ENCODE peak calls at places on chromosomes 11 and 22, in ten cellular contexts. J is amniotic stem cell; X is activated T-cell treated with anti-CD3 and anti-CD28 coated beads, Interleukin-2, amount 50 U/mL, for 72 hours; Z is small intestine; E is activated CD4-positive, alpha-beta T cell treated with anti-CD3 and anti-CD28 coated beads, Interleukin-2, amount 50 U/mL, for 24 hours; O is iPS-NIHi11; I is activated CD4-positive, alpha-beta memory T cell treated with anti-CD3 and anti-CD28 coated beads for 36 hours; F is Ammon's horn; B is HFF-Myc; U is pancreas. Y is an unnamed sample.

GRCh38 chr22:30860176-30861105 is 108.1 kb downstream of the MORC2 start:
- DNase-seq in J (no peak), X (no peak), Z (no peak), E (no peak), O (peak), I (no peak), F (no peak), B (no peak), U (no peak), Y (no peak)

GRCh38 chr11:96256213-96256580 is 86.8 kb downstream of the MAML2 start:
- DNase-seq in J (no peak), X (no peak), Z (no peak), E (no peak), O (no peak), I (no peak), F (no peak), B (no peak), U (no peak), Y (no peak)

GRCh38 chr11:128058580-128059208 is 528.7 kb downstream of the ETS1 start:
- DNase-seq in J (no peak), X (no peak), Z (no peak), E (no peak), O (no peak), I (peak), F (no peak), B (no peak), U (no peak), Y (no peak)

GRCh38 chr22:17118342-17118741 is 2.8 kb downstream of the TMEM121B start:
- DNase-seq in J (no peak), X (no peak), Z (no peak), E (no peak), O (no peak), I (no peak), F (no peak), B (no peak), U (no peak), Y (no peak)

GRCh38 chr22:47130883-47131610 is 368.6 kb downstream of the TBC1D22A start:
- DNase-seq in J (no peak), X (no peak), Z (no peak), E (no peak), O (no peak), I (no peak), F (no peak), B (no peak), U (no peak), Y (peak)

GRCh38 chr11:23924226-23924625 is 572.6 kb upstream of the LUZP2 start:
- DNase-seq in J (no peak), X (no peak), Z (no peak), E (no peak), O (no peak), I (no peak), F (no peak), B (no peak), U (no peak), Y (no peak)

GRCh38 chr11:34809191-34810106 is 106.7 kb downstream of the APIP start:
- DNase-seq in J (no peak), X (no peak), Z (no peak), E (no peak), O (no peak), I (no peak), F (no peak), B (no peak), U (no peak), Y (no peak)

GRCh38 chr11:10920205-10920604 is 62.4 kb upstream of the ZBED5 start:
- DNase-seq in J (no peak), X (no peak), Z (no peak), E (no peak), O (no peak), I (no peak), F (no peak), B (no peak), U (no peak), Y (no peak)

GRCh38 chr11:85123752-85124231 is 503.4 kb downstream of the DLG2 start:
- DNase-seq in J (no peak), X (no peak), Z (no peak), E (no peak), O (no peak), I (no peak), F (no peak), B (no peak), U (no peak), Y (no peak)

GRCh38 chr11:69918938-69919650 is 99.9 kb upstream of the FGF3 start:
- DNase-seq in J (peak), X (peak), Z (peak), E (peak), O (peak), I (peak), F (peak), B (no peak), U (peak), Y (peak)

GRCh38 chr11:47152953-47153950 is 23.4 kb downstream of the ARFGAP2 start:
- DNase-seq in J (peak), X (peak), Z (peak), E (no peak), O (peak), I (peak), F (peak), B (peak), U (peak), Y (peak)

GRCh38 chr11:45921561-45922424 is 663 bp upstream of the LARGE2 start:
- DNase-seq in J (no peak), X (no peak), Z (peak), E (no peak), O (peak), I (no peak), F (no peak), B (no peak), U (peak), Y (no peak)

GRCh38 chr22:26918236-26918635 is 260.8 kb downstream of the MIAT start:
- DNase-seq in J (no peak), X (no peak), Z (no peak), E (no peak), O (no peak), I (no peak), F (no peak), B (no peak), U (no peak), Y (no peak)

GRCh38 chr11:85948884-85949283 is 93.7 kb downstream of the CCDC83 start:
- DNase-seq in J (no peak), X (no peak), Z (no peak), E (no peak), O (peak), I (no peak), F (no peak), B (no peak), U (no peak), Y (no peak)

GRCh38 chr22:45105281-45105700 is 58.4 kb upstream of the NUP50 start:
- DNase-seq in J (no peak), X (no peak), Z (peak), E (no peak), O (no peak), I (no peak), F (no peak), B (no peak), U (no peak), Y (no peak)

GRCh38 chr11:75245356-75246005 is 4.9 kb downstream of the TPBGL start:
- DNase-seq in J (no peak), X (no peak), Z (no peak), E (no peak), O (peak), I (no peak), F (no peak), B (no peak), U (no peak), Y (no peak)

GRCh38 chr11:66600219-66600923 is 7.4 kb downstream of the CCS start:
- DNase-seq in J (no peak), X (no peak), Z (no peak), E (no peak), O (no peak), I (no peak), F (no peak), B (no peak), U (no peak), Y (no peak)

GRCh38 chr22:29879738-29880137 is 3.2 kb upstream of the MTMR3 start:
- DNase-seq in J (no peak), X (no peak), Z (no peak), E (no peak), O (peak), I (peak), F (no peak), B (no peak), U (no peak), Y (no peak)

GRCh38 chr11:13784848-13785247 is 116.4 kb downstream of the FAR1 start:
- DNase-seq in J (no peak), X (no peak), Z (no peak), E (no peak), O (no peak), I (no peak), F (peak), B (no peak), U (no peak), Y (no peak)

GRCh38 chr11:79438631-79439429 is 2.0 kb downstream of the TENM4 start:
- DNase-seq in J (no peak), X (no peak), Z (no peak), E (no peak), O (peak), I (no peak), F (peak), B (no peak), U (peak), Y (peak)

GRCh38 chr11:62044639-62045121 is 77.2 kb upstream of the FTH1 start:
- DNase-seq in J (no peak), X (no peak), Z (peak), E (no peak), O (no peak), I (no peak), F (no peak), B (no peak), U (no peak), Y (no peak)

GRCh38 chr22:49404020-49404419 is 423.7 kb downstream of the BRD1 start:
- DNase-seq in J (no peak), X (no peak), Z (no peak), E (no peak), O (no peak), I (no peak), F (no peak), B (no peak), U (no peak), Y (no peak)

GRCh38 chr11:32751381-32751780 is 43.1 kb downstream of the CCDC73 start:
- DNase-seq in J (no peak), X (no peak), Z (no peak), E (no peak), O (peak), I (no peak), F (no peak), B (no peak), U (no peak), Y (no peak)

GRCh38 chr11:134579709-134580634 is 167.9 kb upstream of the B3GAT1 start:
- DNase-seq in J (no peak), X (no peak), Z (peak), E (no peak), O (no peak), I (no peak), F (no peak), B (no peak), U (no peak), Y (peak)

GRCh38 chr22:36946436-36947158 is 33.2 kb downstream of the CSF2RB start:
- DNase-seq in J (no peak), X (no peak), Z (no peak), E (no peak), O (no peak), I (peak), F (no peak), B (no peak), U (no peak), Y (no peak)

GRCh38 chr22:36017661-36018091 is 10.9 kb downstream of the RBFOX2 start:
- DNase-seq in J (no peak), X (no peak), Z (no peak), E (no peak), O (no peak), I (no peak), F (no peak), B (peak), U (no peak), Y (no peak)

GRCh38 chr22:42905702-42906183 is 48.7 kb upstream of the ARFGAP3 start:
- DNase-seq in J (no peak), X (no peak), Z (peak), E (no peak), O (peak), I (no peak), F (no peak), B (no peak), U (peak), Y (no peak)

GRCh38 chr11:2769779-2770555 is 70.2 kb upstream of the KCNQ1OT1 start:
- DNase-seq in J (no peak), X (no peak), Z (no peak), E (no peak), O (no peak), I (peak), F (no peak), B (no peak), U (peak), Y (no peak)

GRCh38 chr22:19325296-19325950 is 33.9 kb upstream of the CLTCL1 start:
- DNase-seq in J (no peak), X (no peak), Z (no peak), E (no peak), O (no peak), I (no peak), F (no peak), B (no peak), U (no peak), Y (no peak)

GRCh38 chr11:131690362-131690761 is 319.9 kb downstream of the NTM start:
- DNase-seq in J (no peak), X (no peak), Z (no peak), E (no peak), O (no peak), I (no peak), F (no peak), B (no peak), U (no peak), Y (no peak)

GRCh38 chr11:95150977-95151684 is 61.5 kb downstream of the ENDOD1 start:
- DNase-seq in J (peak), X (peak), Z (peak), E (peak), O (peak), I (peak), F (peak), B (peak), U (peak), Y (no peak)